ENCODE peak calls at places on chromosomes 13 and 19, in ten cellular contexts. C is ACHN; R is effector CD4-positive, alpha-beta T cell; F is T-helper 2 cell; K is glutamatergic neuron; H is thoracic aorta; Z is C1 segment of cervical spinal cord; P is central memory CD4-positive, alpha-beta T cell; X is nucleus accumbens; V is mucosa of descending colon. J is an unnamed sample.

GRCh38 chr13:98599502-98600328 is 22.8 kb upstream of the STK24 start:
- DNase-seq in C (no peak), R (no peak), F (no peak), K (no peak), H (no peak), Z (no peak), P (no peak), X (no peak), V (no peak), J (no peak)

GRCh38 chr19:52957591-52957990 is 5.1 kb downstream of the ZNF816 start:
- DNase-seq in C (no peak), R (no peak), F (no peak), K (no peak), H (no peak), Z (no peak), P (no peak), X (no peak), V (no peak), J (no peak)

GRCh38 chr13:99379856-99380255 is 72.7 kb upstream of the GPR183 start:
- DNase-seq in C (no peak), R (no peak), F (no peak), K (no peak), H (no peak), Z (no peak), P (no peak), X (no peak), V (no peak), J (no peak)

GRCh38 chr19:4910594-4911273 is 1.4 kb downstream of the UHRF1 start:
- DNase-seq in C (peak), R (no peak), F (peak), K (peak), H (no peak), Z (peak), P (no peak), X (no peak), V (peak), J (no peak)

GRCh38 chr19:51183629-51184028 is 41.3 kb upstream of the CD33 start:
- DNase-seq in C (no peak), R (no peak), F (no peak), K (no peak), H (no peak), Z (no peak), P (no peak), X (no peak), V (no peak), J (no peak)

GRCh38 chr19:11435833-11436313 is 438 bp downstream of the PRKCSH start:
- DNase-seq in C (peak), R (no peak), F (peak), K (peak), H (no peak), Z (no peak), P (no peak), X (no peak), V (peak), J (no peak)

GRCh38 chr19:58538257-58539168 is 5.4 kb upstream of the TRIM28 start:
- DNase-seq in C (no peak), R (no peak), F (peak), K (peak), H (no peak), Z (no peak), P (no peak), X (no peak), V (peak), J (no peak)

GRCh38 chr13:79782541-79783216 is 301.7 kb downstream of the NDFIP2 start:
- DNase-seq in C (no peak), R (no peak), F (no peak), K (peak), H (no peak), Z (no peak), P (no peak), X (no peak), V (peak), J (no peak)

GRCh38 chr19:29545866-29546582 is 20.2 kb downstream of the VSTM2B start:
- DNase-seq in C (no peak), R (no peak), F (no peak), K (no peak), H (no peak), Z (no peak), P (no peak), X (no peak), V (no peak), J (no peak)

GRCh38 chr19:17601683-17602082 is 46.2 kb downstream of the COLGALT1 start:
- DNase-seq in C (no peak), R (no peak), F (no peak), K (no peak), H (no peak), Z (no peak), P (no peak), X (no peak), V (no peak), J (no peak)

GRCh38 chr13:95660981-95661581 is 15.9 kb upstream of the DNAJC3 start:
- DNase-seq in C (peak), R (no peak), F (peak), K (no peak), H (no peak), Z (no peak), P (no peak), X (no peak), V (peak), J (no peak)

GRCh38 chr13:49346460-49346859 is 97.4 kb downstream of the CAB39L start:
- DNase-seq in C (no peak), R (no peak), F (no peak), K (no peak), H (no peak), Z (no peak), P (no peak), X (no peak), V (no peak), J (no peak)

GRCh38 chr13:98792321-98792720 is 39.8 kb upstream of the SLC15A1 start:
- DNase-seq in C (no peak), R (no peak), F (no peak), K (no peak), H (no peak), Z (no peak), P (no peak), X (no peak), V (peak), J (no peak)

GRCh38 chr19:21835429-21835809 is 563 bp downstream of the ZNF43 start:
- DNase-seq in C (no peak), R (no peak), F (no peak), K (no peak), H (no peak), Z (peak), P (no peak), X (no peak), V (no peak), J (no peak)

GRCh38 chr19:6806488-6806887 is 34.0 kb downstream of the VAV1 start:
- DNase-seq in C (no peak), R (no peak), F (no peak), K (no peak), H (no peak), Z (no peak), P (no peak), X (no peak), V (no peak), J (no peak)

GRCh38 chr13:94886191-94886590 is 173.8 kb upstream of the SOX21 start:
- DNase-seq in C (no peak), R (no peak), F (no peak), K (no peak), H (no peak), Z (no peak), P (no peak), X (no peak), V (no peak), J (no peak)

GRCh38 chr13:68048802-68049359 is 818.7 kb upstream of the PCDH9 start:
- DNase-seq in C (no peak), R (no peak), F (no peak), K (no peak), H (no peak), Z (no peak), P (no peak), X (no peak), V (no peak), J (no peak)

GRCh38 chr19:10353793-10354391 is 14.5 kb upstream of the ICAM3 start:
- DNase-seq in C (no peak), R (no peak), F (peak), K (peak), H (no peak), Z (no peak), P (no peak), X (no peak), V (no peak), J (no peak)

GRCh38 chr13:33137726-33138125 is 121.5 kb downstream of the KL start:
- DNase-seq in C (no peak), R (no peak), F (no peak), K (no peak), H (no peak), Z (no peak), P (no peak), X (no peak), V (no peak), J (no peak)

GRCh38 chr19:43504426-43505185 is at the start of gene PHLDB3:
- DNase-seq in C (peak), R (peak), F (peak), K (peak), H (no peak), Z (no peak), P (no peak), X (no peak), V (peak), J (no peak)

GRCh38 chr13:35499131-35500051 is 22.9 kb upstream of the MAB21L1 start:
- DNase-seq in C (no peak), R (no peak), F (no peak), K (no peak), H (no peak), Z (no peak), P (no peak), X (no peak), V (no peak), J (no peak)

GRCh38 chr13:20270163-20270865 is 38.2 kb upstream of the GJB6 start:
- DNase-seq in C (no peak), R (no peak), F (no peak), K (no peak), H (no peak), Z (no peak), P (no peak), X (no peak), V (no peak), J (no peak)

GRCh38 chr13:95970878-95971277 is 82.3 kb downstream of the UGGT2 start:
- DNase-seq in C (no peak), R (no peak), F (no peak), K (no peak), H (no peak), Z (no peak), P (no peak), X (no peak), V (no peak), J (no peak)

GRCh38 chr13:51928231-51928630 is 66.5 kb downstream of the CCDC70 start:
- DNase-seq in C (no peak), R (no peak), F (no peak), K (no peak), H (no peak), Z (no peak), P (no peak), X (no peak), V (no peak), J (no peak)

GRCh38 chr13:25990801-25991200 is 61.0 kb downstream of the SHISA2 start:
- DNase-seq in C (no peak), R (no peak), F (no peak), K (no peak), H (no peak), Z (no peak), P (no peak), X (no peak), V (no peak), J (no peak)

GRCh38 chr19:14632286-14632685 is 42.4 kb downstream of the ADGRE3 start:
- DNase-seq in C (peak), R (no peak), F (peak), K (no peak), H (no peak), Z (no peak), P (peak), X (no peak), V (peak), J (no peak)

GRCh38 chr13:29435125-29435911 is 160.2 kb downstream of the SLC7A1 start:
- DNase-seq in C (no peak), R (no peak), F (no peak), K (no peak), H (no peak), Z (no peak), P (no peak), X (no peak), V (peak), J (no peak)

J was measured in T-helper 22 cell.